ENCODE peak calls at places on chromosome 12, in ten cellular contexts. G is left ventricle myocardium inferior; T is activated CD4-positive, alpha-beta T cell treated with anti-CD3 and anti-CD28 coated beads for 4 hours; O is EH; M is small intestine; B is thyroid gland; C is lower leg skin; I is CD8-positive, alpha-beta memory T cell; E is Caki2; L is KG1. V is an unnamed sample.

GRCh38 chr12:6062427-6063378 is 61.8 kb downstream of the VWF start:
- DNase-seq in G (no peak), T (peak), O (peak), M (peak), B (peak), C (no peak), I (peak), E (peak), L (peak), V (peak)

GRCh38 chr12:56080556-56081138 is 682 bp downstream of the ERBB3 start:
- DNase-seq in G (no peak), T (no peak), O (no peak), M (peak), B (peak), C (no peak), I (no peak), E (no peak), L (no peak), V (no peak)

GRCh38 chr12:49098035-49098451 is 3.4 kb upstream of the DHH start:
- DNase-seq in G (peak), T (peak), O (peak), M (peak), B (peak), C (no peak), I (peak), E (peak), L (peak), V (peak)

GRCh38 chr12:106861984-106862894 is 87.8 kb downstream of the RIC8B start:
- DNase-seq in G (no peak), T (no peak), O (peak), M (peak), B (no peak), C (no peak), I (no peak), E (no peak), L (no peak), V (no peak)

GRCh38 chr12:26696613-26697092 is 136.3 kb downstream of the ITPR2 start:
- DNase-seq in G (no peak), T (no peak), O (no peak), M (no peak), B (no peak), C (no peak), I (no peak), E (no peak), L (no peak), V (no peak)

GRCh38 chr12:65999564-66000280 is 130.8 kb downstream of the LLPH start:
- DNase-seq in G (no peak), T (no peak), O (peak), M (no peak), B (no peak), C (no peak), I (no peak), E (peak), L (no peak), V (no peak)

GRCh38 chr12:15823360-15824128 is 34.4 kb upstream of the EPS8 start:
- DNase-seq in G (no peak), T (no peak), O (no peak), M (no peak), B (no peak), C (no peak), I (no peak), E (no peak), L (no peak), V (no peak)

GRCh38 chr12:95848575-95849388 is 10.0 kb upstream of the SNRPF start:
- DNase-seq in G (no peak), T (no peak), O (peak), M (peak), B (peak), C (no peak), I (no peak), E (peak), L (peak), V (no peak)

GRCh38 chr12:43069768-43070221 is 480.2 kb upstream of the PRICKLE1 start:
- DNase-seq in G (peak), T (no peak), O (no peak), M (no peak), B (peak), C (peak), I (no peak), E (no peak), L (no peak), V (no peak)

GRCh38 chr12:52147367-52147972 is 44.3 kb downstream of the KRT80 start:
- DNase-seq in G (peak), T (no peak), O (peak), M (peak), B (peak), C (peak), I (no peak), E (peak), L (no peak), V (no peak)

GRCh38 chr12:102479099-102479887 is 1.1 kb downstream of the IGF1 start:
- DNase-seq in G (no peak), T (no peak), O (peak), M (no peak), B (peak), C (no peak), I (no peak), E (no peak), L (no peak), V (no peak)

GRCh38 chr12:49619286-49619685 is 4.1 kb upstream of the PRPF40B start:
- DNase-seq in G (no peak), T (no peak), O (no peak), M (no peak), B (no peak), C (no peak), I (no peak), E (no peak), L (no peak), V (no peak)

GRCh38 chr12:47223848-47224213 is 144.1 kb upstream of the AMIGO2 start:
- DNase-seq in G (peak), T (no peak), O (no peak), M (peak), B (no peak), C (no peak), I (no peak), E (no peak), L (no peak), V (no peak)

GRCh38 chr12:95695741-95696140 is 94.8 kb downstream of the NTN4 start:
- DNase-seq in G (no peak), T (no peak), O (no peak), M (no peak), B (no peak), C (no peak), I (no peak), E (no peak), L (no peak), V (no peak)

GRCh38 chr12:52130695-52131094 is 51.2 kb downstream of the SMIM41 start:
- DNase-seq in G (peak), T (no peak), O (no peak), M (no peak), B (no peak), C (no peak), I (no peak), E (no peak), L (no peak), V (no peak)

GRCh38 chr12:20220339-20220738 is 148.0 kb upstream of the PDE3A start:
- DNase-seq in G (no peak), T (no peak), O (peak), M (peak), B (no peak), C (no peak), I (no peak), E (peak), L (no peak), V (no peak)

GRCh38 chr12:131773582-131774221 is 54.5 kb upstream of the MMP17 start:
- DNase-seq in G (no peak), T (no peak), O (no peak), M (no peak), B (peak), C (no peak), I (peak), E (no peak), L (no peak), V (no peak)

GRCh38 chr12:102965281-102966155 is 8.0 kb downstream of the ASCL1 start:
- DNase-seq in G (no peak), T (no peak), O (no peak), M (no peak), B (no peak), C (no peak), I (no peak), E (no peak), L (no peak), V (no peak)

GRCh38 chr12:106774808-106775524 is 484 bp downstream of the RIC8B start:
- DNase-seq in G (peak), T (peak), O (no peak), M (peak), B (no peak), C (no peak), I (peak), E (peak), L (peak), V (no peak)

GRCh38 chr12:19811922-19812321 is 372.6 kb downstream of the AEBP2 start:
- DNase-seq in G (no peak), T (no peak), O (no peak), M (no peak), B (no peak), C (no peak), I (no peak), E (no peak), L (no peak), V (no peak)

GRCh38 chr12:57110189-57111045 is 745 bp downstream of the STAT6 start:
- DNase-seq in G (peak), T (peak), O (peak), M (peak), B (peak), C (peak), I (peak), E (peak), L (no peak), V (peak)

GRCh38 chr12:101637936-101638335 is 43.2 kb downstream of the MYBPC1 start:
- DNase-seq in G (no peak), T (no peak), O (no peak), M (no peak), B (no peak), C (no peak), I (no peak), E (no peak), L (no peak), V (no peak)

GRCh38 chr12:100295764-100296555 is 29.0 kb downstream of the SCYL2 start:
- DNase-seq in G (no peak), T (no peak), O (peak), M (no peak), B (no peak), C (no peak), I (no peak), E (no peak), L (no peak), V (no peak)

GRCh38 chr12:93780115-93780641 is 103.0 kb downstream of the CRADD start:
- DNase-seq in G (no peak), T (no peak), O (peak), M (no peak), B (no peak), C (no peak), I (no peak), E (no peak), L (no peak), V (no peak)

GRCh38 chr12:93032748-93033147 is 103.7 kb upstream of the EEA1 start:
- DNase-seq in G (no peak), T (no peak), O (peak), M (no peak), B (no peak), C (no peak), I (no peak), E (no peak), L (no peak), V (no peak)

GRCh38 chr12:92105676-92106075 is 40.0 kb downstream of the BTG1 start:
- DNase-seq in G (no peak), T (no peak), O (no peak), M (no peak), B (no peak), C (no peak), I (no peak), E (no peak), L (no peak), V (no peak)

GRCh38 chr12:64332938-64333337 is 57.6 kb downstream of the C12orf56 start:
- DNase-seq in G (no peak), T (no peak), O (no peak), M (no peak), B (no peak), C (no peak), I (no peak), E (no peak), L (no peak), V (no peak)